ENCODE peak calls at places on chromosomes 4 and X, in four cellular contexts. K is right lobe of liver, Y is spleen, F is osteocyte. V is an unnamed sample.

GRCh38 chrX:42996861-42997260 is 218.9 kb upstream of the PPP1R2C start:
- DNase-seq in K (no peak), Y (no peak), F (no peak), V (no peak)

GRCh38 chr4:56907009-56907408 is 691 bp upstream of the REST start:
- DNase-seq in K (no peak), Y (peak; percentile 84), F (no peak), V (no peak)

GRCh38 chr4:148935179-148935578 is 493.0 kb upstream of the NR3C2 start:
- DNase-seq in K (no peak), Y (no peak), F (no peak), V (no peak)

GRCh38 chrX:38898261-38898660 is 97.0 kb downstream of the MID1IP1 start:
- DNase-seq in K (no peak), Y (no peak), F (no peak), V (no peak)

GRCh38 chrX:140505421-140506337 is 810 bp upstream of the SOX3 start:
- DNase-seq in K (no peak), Y (no peak), F (no peak), V (no peak)

GRCh38 chr4:41991916-41992767 is 1.8 kb downstream of the SLC30A9 start:
- DNase-seq in K (no peak), Y (no peak), F (no peak), V (no peak)

GRCh38 chr4:100372432-100372831 is 145.4 kb downstream of the EMCN start:
- DNase-seq in K (no peak), Y (no peak), F (no peak), V (no peak)

GRCh38 chr4:168908093-168908492 is 102.0 kb downstream of the CBR4 start:
- DNase-seq in K (no peak), Y (no peak), F (no peak), V (no peak)

GRCh38 chr4:74874785-74875367 is 58.0 kb upstream of the PARM1 start:
- DNase-seq in K (no peak), Y (no peak), F (no peak), V (no peak)

GRCh38 chrX:107686792-107687191 is 58.5 kb downstream of the PRPS1 start:
- DNase-seq in K (no peak), Y (no peak), F (no peak), V (no peak)

GRCh38 chr4:187380181-187380581 is 615.4 kb upstream of the ZFP42 start:
- DNase-seq in K (no peak), Y (no peak), F (no peak), V (no peak)

GRCh38 chr4:40845136-40845910 is 95.6 kb downstream of the NSUN7 start:
- DNase-seq in K (no peak), Y (no peak), F (no peak), V (no peak)

GRCh38 chrX:147405764-147406163 is 506.0 kb upstream of the FMR1 start:
- DNase-seq in K (peak; percentile 42), Y (no peak), F (no peak), V (no peak)

GRCh38 chr4:141711211-141711610 is 74.8 kb downstream of the IL15 start:
- DNase-seq in K (no peak), Y (no peak), F (no peak), V (no peak)

GRCh38 chr4:82493721-82494425 is 63.5 kb downstream of the ENOPH1 start:
- DNase-seq in K (no peak), Y (no peak), F (no peak), V (no peak)

GRCh38 chr4:683982-684571 is 4.9 kb downstream of the SLC49A3 start:
- DNase-seq in K (peak; percentile 52), Y (peak; percentile 86), F (no peak), V (peak; percentile 70)

GRCh38 chr4:154329939-154330338 is 161.7 kb downstream of the DCHS2 start:
- DNase-seq in K (no peak), Y (no peak), F (no peak), V (no peak)

GRCh38 chr4:38160487-38161207 is 200.4 kb downstream of the PTTG2 start:
- DNase-seq in K (no peak), Y (no peak), F (no peak), V (no peak)

GRCh38 chr4:8328456-8328855 is 58.9 kb downstream of the HTRA3 start:
- DNase-seq in K (no peak), Y (peak; percentile 22), F (no peak), V (no peak)

GRCh38 chr4:137768196-137768595 is 235.9 kb upstream of the PCDH18 start:
- DNase-seq in K (no peak), Y (no peak), F (no peak), V (no peak)

GRCh38 chr4:139054791-139055376 is 39.3 kb downstream of the NOCT start:
- DNase-seq in K (no peak), Y (no peak), F (no peak), V (no peak)

GRCh38 chr4:123785515-123785914 is 388.9 kb downstream of the SPRY1 start:
- DNase-seq in K (no peak), Y (no peak), F (no peak), V (no peak)

GRCh38 chrX:129653181-129653984 is 1.4 kb downstream of the APLN start:
- DNase-seq in K (no peak), Y (no peak), F (peak; percentile 60), V (peak; percentile 64)

GRCh38 chrX:129658429-129658828 is 3.7 kb upstream of the APLN start:
- DNase-seq in K (no peak), Y (no peak), F (no peak), V (peak; percentile 22)

GRCh38 chrX:129654652-129655546 is at the start of gene APLN:
- DNase-seq in K (no peak), Y (no peak), F (peak; percentile 83), V (peak; percentile 73)

GRCh38 chrX:129653985-129654651 is 638 bp downstream of the APLN start:
- DNase-seq in K (no peak), Y (no peak), F (peak; percentile 83), V (no peak)

DNA sequence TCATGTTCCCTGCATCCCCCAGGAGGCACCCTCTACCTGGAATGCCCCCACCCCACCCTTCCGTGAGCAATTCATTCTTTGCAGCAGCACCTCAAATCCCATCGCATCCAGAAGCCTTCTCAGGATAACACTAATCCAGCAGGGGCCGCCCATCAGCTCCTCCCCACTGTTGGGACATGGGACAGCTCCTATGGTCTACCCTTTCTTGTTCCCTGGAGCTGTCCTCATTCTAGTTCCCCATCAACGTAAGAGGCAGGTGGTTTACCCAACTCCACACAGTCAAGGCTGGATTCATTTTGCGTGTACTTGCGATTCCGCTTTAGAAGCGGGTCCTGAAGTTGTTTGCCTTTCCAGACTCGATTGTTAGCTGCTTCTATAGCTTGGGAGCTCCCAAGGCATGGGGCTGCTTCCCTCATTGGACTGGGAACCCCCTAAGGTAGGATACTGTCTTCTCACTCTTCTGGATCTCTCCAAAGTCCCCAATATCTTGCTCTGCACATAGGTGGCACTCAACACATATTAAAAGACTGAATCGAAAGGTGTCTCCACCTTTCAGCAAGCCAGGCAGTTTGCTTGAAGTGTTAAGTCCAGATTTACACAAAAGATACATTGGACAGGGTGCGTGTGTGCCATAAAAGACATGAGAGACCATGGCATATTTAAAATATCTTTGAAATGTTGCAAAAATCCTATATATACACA is 942 bp upstream of the APLN start:
- DNase-seq in K (no peak), Y (no peak), F (peak; percentile 63), V (peak; percentile 47)
- TF ChIP-seq CTCF in K (no peak), Y (no peak), F (no peak), V (no peak)

GRCh38 chr4:69470561-69470960 is 25.1 kb downstream of the UGT2B4 start:
- DNase-seq in K (no peak), Y (no peak), F (no peak), V (no peak)
- TF ChIP-seq CTCF in K (peak; percentile 25), Y (no peak), F (no peak), V (peak; percentile 30)

DNA sequence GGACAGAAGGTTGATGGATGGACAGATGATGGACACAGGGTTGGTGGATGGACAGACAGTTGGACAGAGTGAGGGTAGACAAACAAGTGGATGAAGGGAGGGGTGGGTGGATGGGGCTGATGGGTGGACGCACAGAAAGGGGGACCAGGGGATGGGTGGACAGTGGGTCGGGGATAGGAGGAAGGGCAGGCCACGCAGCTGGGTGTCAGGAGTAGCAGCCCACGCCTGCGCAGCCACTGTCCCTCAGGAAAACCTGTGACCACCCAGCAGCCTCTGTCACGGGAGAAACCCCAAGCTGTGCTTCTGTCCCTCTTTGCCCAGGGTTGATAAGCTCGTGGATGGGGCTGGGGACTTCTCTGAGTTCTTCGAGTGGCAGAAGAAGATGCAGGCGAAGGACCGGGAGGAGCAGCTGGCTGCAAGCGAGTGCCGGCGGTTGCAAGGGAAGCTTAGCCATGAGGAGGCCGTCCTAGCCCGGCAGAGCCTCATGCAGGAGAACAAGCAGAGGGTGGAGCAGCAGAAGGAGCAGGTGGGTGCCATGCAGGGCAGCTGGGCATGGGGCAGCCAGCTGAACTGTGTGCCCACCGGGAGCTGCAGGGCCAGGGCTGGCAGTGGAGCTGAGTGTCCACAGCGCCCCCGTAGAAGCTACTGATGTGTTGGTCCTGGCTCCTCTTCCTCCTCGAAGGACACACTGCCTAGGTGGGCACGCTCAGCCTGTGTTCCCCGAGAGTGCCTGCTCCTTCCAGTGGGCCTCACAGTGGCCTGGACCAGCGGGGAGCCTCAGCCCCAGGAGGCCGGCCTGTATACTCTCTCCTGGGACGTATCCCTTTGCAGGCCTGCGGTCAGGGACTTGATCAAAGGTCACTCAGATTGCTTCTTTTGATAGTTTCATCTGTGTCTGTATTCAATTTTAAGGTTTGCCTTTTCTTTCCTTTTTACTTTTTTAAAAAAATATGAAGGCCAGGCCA is 16.8 kb upstream of the RNF4 start:
- DNase-seq in K (peak; percentile 31), Y (no peak), F (no peak), V (no peak)
- TF ChIP-seq CTCF in K (no peak), Y (no peak), F (no peak), V (no peak)

DNA sequence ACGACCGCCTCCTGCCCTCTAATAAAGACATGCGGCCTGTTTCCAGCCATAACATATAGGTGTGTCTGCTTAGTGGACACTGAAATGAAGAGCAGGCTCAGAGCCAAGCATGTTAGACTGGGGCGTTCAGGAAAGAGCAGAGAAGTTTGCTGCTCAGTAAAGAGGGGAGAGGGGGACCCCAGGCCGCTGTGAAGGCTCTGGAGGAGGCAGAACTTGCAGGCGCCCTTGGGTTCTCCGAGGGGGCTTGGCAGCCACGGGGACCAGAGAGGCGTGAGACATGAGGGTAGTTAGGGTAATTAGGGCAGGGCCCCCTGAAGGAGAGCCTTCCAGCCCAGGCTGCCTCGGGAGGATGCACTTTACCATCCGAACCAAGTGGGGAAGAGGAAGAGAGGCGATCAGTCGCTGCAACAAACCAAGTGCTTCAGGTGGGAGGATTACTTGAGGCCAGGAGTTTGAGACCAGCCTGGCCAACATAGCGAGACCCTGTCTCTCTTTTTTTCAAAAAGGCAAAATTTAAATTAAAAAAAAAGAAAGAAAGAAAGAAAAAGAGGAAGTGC is 46.6 kb upstream of the CDKN2AIP start:
- DNase-seq in K (no peak), Y (no peak), F (no peak), V (no peak)
- TF ChIP-seq CTCF in K (no peak), Y (no peak), F (no peak), V (no peak)

GRCh38 chrX:49840679-49841078 is 11.6 kb downstream of the PAGE4 start:
- DNase-seq in K (peak; percentile 76), Y (no peak), F (no peak), V (no peak)
- TF ChIP-seq CTCF in K (peak; percentile 50), Y (peak; percentile 21), F (peak; percentile 41), V (peak; percentile 68)

GRCh38 chr4:119170195-119170594 is 34.6 kb downstream of the MYOZ2 start:
- DNase-seq in K (no peak), Y (no peak), F (no peak), V (no peak)
- TF ChIP-seq CTCF in K (no peak), Y (no peak), F (no peak), V (peak; percentile 58)

DNA sequence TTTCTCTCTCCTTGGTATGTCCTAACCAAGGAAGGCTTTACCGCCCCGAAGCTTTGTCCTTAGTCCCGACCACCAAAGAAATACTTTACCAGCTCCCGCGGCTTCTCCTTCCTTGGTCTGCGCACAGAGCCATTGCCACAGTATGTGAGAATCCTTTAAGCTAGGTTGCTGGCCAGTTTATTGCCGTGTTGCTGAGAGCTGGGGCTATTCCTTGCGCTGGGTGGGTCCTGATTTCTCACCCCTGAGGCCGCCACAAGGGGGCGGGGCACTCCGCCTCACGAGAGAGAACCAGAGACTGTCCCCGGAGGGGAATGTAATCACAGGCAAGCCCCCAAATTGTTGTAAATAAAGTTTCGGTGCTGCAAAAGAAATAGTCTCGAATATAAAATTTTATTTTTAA is 331.0 kb upstream of the PCDH10 start:
- DNase-seq in K (no peak), Y (no peak), F (no peak), V (no peak)
- TF ChIP-seq CTCF in K (no peak), Y (no peak), F (no peak), V (peak; percentile 61)

V was measured in type B pancreatic cell.